ENCODE peak calls at places on chromosomes 12 and 14, in five cellular contexts. S is NCI-H1694; X is psoas muscle; L is GM23338; O is stimulated activated naive CD4-positive, alpha-beta T cell treated with Interleukin-2 at 50 U/mL for 16 hours. G is an unnamed sample.

GRCh38 chr12:65504417-65504816 is 225.9 kb downstream of the MSRB3 start:
- DNase-seq in S (no peak), X (no peak), L (no peak), O (no peak), G (no peak)

GRCh38 chr14:68628605-68629310 is 164.1 kb downstream of the ZFP36L1 start:
- DNase-seq in S (no peak), X (no peak), L (peak; percentile 54), O (no peak), G (peak; percentile 26)

GRCh38 chr14:71918955-71919354 is 13.3 kb upstream of the RGS6 start:
- DNase-seq in S (no peak), X (no peak), L (peak; percentile 69), O (no peak), G (no peak)

GRCh38 chr12:19764408-19764807 is 325.1 kb downstream of the AEBP2 start:
- DNase-seq in S (no peak), X (no peak), L (no peak), O (no peak), G (no peak)

GRCh38 chr14:73424453-73424852 is 33.9 kb downstream of the NUMB start:
- DNase-seq in S (no peak), X (no peak), L (no peak), O (no peak), G (no peak)

GRCh38 chr12:89235189-89235993 is 116.9 kb downstream of the DUSP6 start:
- DNase-seq in S (no peak), X (no peak), L (no peak), O (no peak), G (no peak)

GRCh38 chr12:105257321-105257728 is 21.4 kb upstream of the APPL2 start:
- DNase-seq in S (no peak), X (no peak), L (no peak), O (no peak), G (peak; percentile 57)

GRCh38 chr14:24473211-24473610 is 30.6 kb upstream of the SDR39U1 start:
- DNase-seq in S (no peak), X (no peak), L (no peak), O (no peak), G (no peak)

GRCh38 chr12:41576925-41577324 is 388.8 kb downstream of the PDZRN4 start:
- DNase-seq in S (no peak), X (no peak), L (peak; percentile 66), O (no peak), G (no peak)

GRCh38 chr12:104704224-104704623 is 247.5 kb downstream of the CHST11 start:
- DNase-seq in S (no peak), X (no peak), L (no peak), O (no peak), G (no peak)

GRCh38 chr14:22200977-22201605 is 387.9 kb downstream of the DAD1 start:
- DNase-seq in S (no peak), X (no peak), L (peak; percentile 86), O (no peak), G (no peak)

GRCh38 chr12:53984901-53985357 is at the start of gene HOXC10:
- DNase-seq in S (peak; percentile 96), X (peak; percentile 94), L (peak; percentile 98), O (peak; percentile 66), G (peak; percentile 82)

GRCh38 chr12:73677520-73678291 is 859.9 kb upstream of the ATXN7L3B start:
- DNase-seq in S (no peak), X (no peak), L (peak; percentile 25), O (no peak), G (no peak)

GRCh38 chr12:25677180-25677937 is 124.3 kb upstream of the LMNTD1 start:
- DNase-seq in S (no peak), X (no peak), L (no peak), O (no peak), G (no peak)

GRCh38 chr12:38544357-38545066 is 227.9 kb downstream of the ALG10B start:
- DNase-seq in S (no peak), X (no peak), L (peak; percentile 84), O (no peak), G (no peak)

GRCh38 chr12:65511134-65511912 is 232.8 kb downstream of the MSRB3 start:
- DNase-seq in S (no peak), X (no peak), L (no peak), O (no peak), G (no peak)

GRCh38 chr14:92317511-92317910 is 5.5 kb upstream of the SLC24A4 start:
- DNase-seq in S (no peak), X (no peak), L (no peak), O (no peak), G (no peak)

GRCh38 chr12:118356809-118357326 is 15.8 kb downstream of the TAOK3 start:
- DNase-seq in S (no peak), X (no peak), L (no peak), O (no peak), G (peak; percentile 80)

GRCh38 chr12:106227641-106228319 is 20.0 kb downstream of the CKAP4 start:
- DNase-seq in S (no peak), X (no peak), L (no peak), O (peak; percentile 48), G (peak; percentile 89)

G was measured in foreskin keratinocyte.